ENCODE peak calls at places on chromosomes 11 and 22, in ten cellular contexts. One of them, this sample, is unnamed.

GRCh38 chr11:40513281-40513680 is 946.2 kb downstream of the LRRC4C start:
- DNase-seq in spleen: no peak
- DNase-seq in vagina: no peak
- DNase-seq in stomach: no peak
- DNase-seq in H1: no peak
- DNase-seq in upper lobe of left lung: no peak
- DNase-seq in prostate gland: no peak
- DNase-seq in HCT116: no peak
- DNase-seq in sigmoid colon: no peak
- DNase-seq in breast epithelium: no peak
- DNase-seq in this sample: no peak

GRCh38 chr22:23828800-23829680 is 9.8 kb downstream of the DERL3 start:
- DNase-seq in upper lobe of left lung: no peak
- DNase-seq in HCT116: no peak
- DNase-seq in vagina: no peak
- DNase-seq in H1: no peak
- DNase-seq in breast epithelium: no peak
- DNase-seq in sigmoid colon: peak
- DNase-seq in stomach: no peak
- DNase-seq in prostate gland: no peak
- DNase-seq in spleen: peak
- DNase-seq in this sample: no peak

GRCh38 chr22:20765938-20766337 is 8.0 kb upstream of the SERPIND1 start:
- DNase-seq in spleen: no peak
- DNase-seq in upper lobe of left lung: no peak
- DNase-seq in vagina: no peak
- DNase-seq in stomach: no peak
- DNase-seq in sigmoid colon: no peak
- DNase-seq in prostate gland: no peak
- DNase-seq in H1: no peak
- DNase-seq in HCT116: no peak
- DNase-seq in breast epithelium: no peak
- DNase-seq in this sample: no peak

GRCh38 chr22:25847451-25847850 is 105.5 kb downstream of the MYO18B start:
- DNase-seq in upper lobe of left lung: no peak
- DNase-seq in spleen: no peak
- DNase-seq in stomach: no peak
- DNase-seq in H1: no peak
- DNase-seq in breast epithelium: no peak
- DNase-seq in sigmoid colon: no peak
- DNase-seq in HCT116: no peak
- DNase-seq in vagina: no peak
- DNase-seq in prostate gland: no peak
- DNase-seq in this sample: no peak

GRCh38 chr22:48161354-48161753 is 1398.9 kb downstream of the TBC1D22A start:
- DNase-seq in breast epithelium: no peak
- DNase-seq in upper lobe of left lung: no peak
- DNase-seq in HCT116: no peak
- DNase-seq in prostate gland: no peak
- DNase-seq in vagina: no peak
- DNase-seq in spleen: no peak
- DNase-seq in stomach: no peak
- DNase-seq in sigmoid colon: no peak
- DNase-seq in H1: no peak
- DNase-seq in this sample: no peak

GRCh38 chr11:69007978-69008381 is 5.1 kb downstream of the MRGPRF start:
- DNase-seq in breast epithelium: no peak
- DNase-seq in spleen: peak
- DNase-seq in upper lobe of left lung: no peak
- DNase-seq in H1: no peak
- DNase-seq in prostate gland: no peak
- DNase-seq in HCT116: no peak
- DNase-seq in sigmoid colon: peak
- DNase-seq in vagina: no peak
- DNase-seq in stomach: no peak
- DNase-seq in this sample: peak

GRCh38 chr11:32434387-32435151 is 770 bp downstream of the WT1 start:
- DNase-seq in HCT116: no peak
- DNase-seq in spleen: peak
- DNase-seq in prostate gland: no peak
- DNase-seq in sigmoid colon: no peak
- DNase-seq in stomach: no peak
- DNase-seq in H1: no peak
- DNase-seq in vagina: peak
- DNase-seq in breast epithelium: no peak
- DNase-seq in upper lobe of left lung: peak
- DNase-seq in this sample: no peak

GRCh38 chr11:68978626-68978930 is 2.2 kb downstream of the MRGPRD start:
- DNase-seq in prostate gland: no peak
- DNase-seq in spleen: no peak
- DNase-seq in vagina: no peak
- DNase-seq in upper lobe of left lung: no peak
- DNase-seq in stomach: no peak
- DNase-seq in breast epithelium: no peak
- DNase-seq in sigmoid colon: peak
- DNase-seq in HCT116: no peak
- DNase-seq in H1: no peak
- DNase-seq in this sample: no peak

GRCh38 chr11:2459796-2460531 is 15.2 kb downstream of the KCNQ1 start:
- DNase-seq in prostate gland: no peak
- DNase-seq in breast epithelium: peak
- DNase-seq in upper lobe of left lung: peak
- DNase-seq in vagina: no peak
- DNase-seq in sigmoid colon: peak
- DNase-seq in spleen: peak
- DNase-seq in stomach: no peak
- DNase-seq in H1: no peak
- DNase-seq in HCT116: no peak
- DNase-seq in this sample: peak

GRCh38 chr11:128726464-128727139 is 32.7 kb downstream of the FLI1 start:
- DNase-seq in H1: no peak
- DNase-seq in sigmoid colon: no peak
- DNase-seq in breast epithelium: no peak
- DNase-seq in HCT116: no peak
- DNase-seq in prostate gland: no peak
- DNase-seq in stomach: no peak
- DNase-seq in upper lobe of left lung: no peak
- DNase-seq in spleen: peak
- DNase-seq in vagina: no peak
- DNase-seq in this sample: no peak

GRCh38 chr11:126101241-126101929 is 38.7 kb upstream of the CDON start:
- DNase-seq in prostate gland: no peak
- DNase-seq in H1: no peak
- DNase-seq in breast epithelium: no peak
- DNase-seq in spleen: peak
- DNase-seq in vagina: no peak
- DNase-seq in sigmoid colon: no peak
- DNase-seq in upper lobe of left lung: no peak
- DNase-seq in HCT116: no peak
- DNase-seq in stomach: no peak
- DNase-seq in this sample: no peak

GRCh38 chr11:128776088-128776433 is 82.2 kb downstream of the FLI1 start:
- DNase-seq in vagina: no peak
- DNase-seq in prostate gland: no peak
- DNase-seq in HCT116: no peak
- DNase-seq in spleen: no peak
- DNase-seq in upper lobe of left lung: no peak
- DNase-seq in H1: no peak
- DNase-seq in stomach: no peak
- DNase-seq in sigmoid colon: no peak
- DNase-seq in breast epithelium: no peak
- DNase-seq in this sample: no peak

GRCh38 chr11:119179983-119180382 is 5.3 kb upstream of the NHERF4 start:
- DNase-seq in breast epithelium: no peak
- DNase-seq in sigmoid colon: no peak
- DNase-seq in HCT116: no peak
- DNase-seq in H1: no peak
- DNase-seq in stomach: no peak
- DNase-seq in upper lobe of left lung: no peak
- DNase-seq in vagina: no peak
- DNase-seq in prostate gland: no peak
- DNase-seq in spleen: no peak
- DNase-seq in this sample: no peak

DNA sequence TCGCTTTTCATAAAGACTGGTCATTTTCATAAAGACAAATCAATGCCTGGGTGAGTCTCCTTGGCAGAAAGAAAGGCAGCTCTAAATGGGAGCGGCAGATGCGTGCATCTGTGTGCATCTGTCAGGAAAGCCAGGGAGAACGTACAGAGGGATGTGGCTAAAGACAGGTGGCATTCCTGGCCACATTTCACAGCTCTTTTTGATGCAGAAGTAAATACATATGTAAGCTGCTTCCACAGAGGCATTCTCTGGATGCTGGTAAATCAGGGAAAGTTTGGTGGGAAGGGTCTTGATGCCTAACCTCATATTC is 78.3 kb downstream of the TSPAN18 start:
- DNase-seq in HCT116: no peak
- DNase-seq in spleen: no peak
- DNase-seq in H1: no peak
- DNase-seq in upper lobe of left lung: no peak
- DNase-seq in stomach: no peak
- DNase-seq in vagina: no peak
- DNase-seq in breast epithelium: no peak
- DNase-seq in prostate gland: no peak
- DNase-seq in sigmoid colon: no peak
- DNase-seq in this sample: no peak
- H3K27ac ChIP-seq in HCT116: no peak
- H3K27ac ChIP-seq in spleen: no peak
- H3K27ac ChIP-seq in H1: no peak
- H3K27ac ChIP-seq in upper lobe of left lung: no peak
- H3K27ac ChIP-seq in stomach: peak
- H3K27ac ChIP-seq in vagina: no peak
- H3K27ac ChIP-seq in breast epithelium: no peak
- H3K27ac ChIP-seq in prostate gland: peak
- H3K27ac ChIP-seq in sigmoid colon: peak
- H3K27ac ChIP-seq in this sample: no peak

DNA sequence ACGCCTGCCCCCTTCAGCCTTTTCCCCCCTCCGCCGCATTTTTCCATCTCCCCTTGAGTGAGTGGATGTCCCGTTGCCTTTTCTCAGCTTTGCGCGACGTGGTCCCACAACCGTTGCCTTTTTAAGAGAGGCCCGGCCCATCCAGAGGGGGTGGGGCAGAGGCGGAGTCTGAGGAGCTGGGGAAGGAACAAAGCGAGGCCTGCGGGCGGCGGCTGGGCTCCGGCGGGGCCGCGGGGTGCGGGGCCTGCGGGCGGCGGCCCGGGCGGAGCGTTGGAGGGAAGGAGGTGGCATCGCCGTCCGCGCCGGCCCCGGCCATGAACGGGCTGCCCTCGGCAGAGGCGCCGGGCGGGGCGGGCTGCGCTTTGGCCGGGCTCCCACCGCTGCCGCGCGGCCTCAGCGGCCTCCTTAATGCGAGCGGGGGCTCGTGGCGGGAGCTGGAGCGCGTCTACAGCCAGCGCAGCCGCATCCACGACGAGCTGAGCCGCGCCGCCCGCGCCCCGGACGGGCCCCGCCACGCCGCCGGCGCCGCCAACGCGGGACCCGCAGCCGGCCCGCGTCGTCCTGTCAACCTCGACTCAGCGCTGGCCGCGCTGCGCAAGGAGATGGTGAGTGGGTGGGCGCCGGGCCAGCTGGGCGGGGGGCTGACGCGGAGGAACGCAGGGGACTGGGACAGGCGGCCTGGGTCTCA is at the start of gene FAM89B:
- DNase-seq in sigmoid colon: peak
- DNase-seq in breast epithelium: peak
- DNase-seq in HCT116: no peak
- DNase-seq in vagina: no peak
- DNase-seq in prostate gland: peak
- DNase-seq in stomach: peak
- DNase-seq in spleen: peak
- DNase-seq in H1: no peak
- DNase-seq in upper lobe of left lung: peak
- DNase-seq in this sample: peak
- TF ChIP-seq POLR2AphosphoS5 in sigmoid colon: peak
- TF ChIP-seq POLR2AphosphoS5 in breast epithelium: no peak
- TF ChIP-seq POLR2AphosphoS5 in HCT116: peak
- TF ChIP-seq POLR2AphosphoS5 in vagina: peak
- TF ChIP-seq POLR2AphosphoS5 in prostate gland: peak
- TF ChIP-seq POLR2AphosphoS5 in stomach: no peak
- TF ChIP-seq POLR2AphosphoS5 in spleen: peak
- TF ChIP-seq POLR2AphosphoS5 in H1: no peak
- TF ChIP-seq POLR2AphosphoS5 in upper lobe of left lung: peak
- TF ChIP-seq POLR2AphosphoS5 in this sample: no peak

DNA sequence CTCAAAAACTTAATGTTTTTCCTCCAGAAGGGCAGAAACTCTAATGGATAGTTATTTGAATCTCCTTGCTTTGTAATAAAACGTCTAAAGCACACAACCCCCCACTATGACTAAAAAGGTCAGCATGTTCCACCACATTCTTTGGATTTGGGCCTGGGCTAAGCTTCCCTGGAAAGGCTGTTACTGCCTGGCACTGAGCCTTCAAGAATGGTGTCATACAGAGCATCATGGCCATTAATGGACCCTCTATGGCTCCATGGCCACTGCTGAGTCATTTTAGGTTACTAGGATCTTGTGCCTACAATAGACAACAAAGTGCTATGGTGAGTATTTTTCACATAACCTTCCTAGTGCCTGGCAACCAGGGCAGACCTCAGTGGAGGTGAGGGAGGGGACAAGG is 242.6 kb upstream of the FAT3 start:
- DNase-seq in stomach: no peak
- DNase-seq in H1: no peak
- DNase-seq in vagina: peak
- DNase-seq in breast epithelium: no peak
- DNase-seq in sigmoid colon: peak
- DNase-seq in prostate gland: peak
- DNase-seq in upper lobe of left lung: no peak
- DNase-seq in spleen: no peak
- DNase-seq in HCT116: no peak
- DNase-seq in this sample: no peak
- H3K27ac ChIP-seq in stomach: no peak
- H3K27ac ChIP-seq in H1: no peak
- H3K27ac ChIP-seq in vagina: peak
- H3K27ac ChIP-seq in breast epithelium: peak
- H3K27ac ChIP-seq in sigmoid colon: peak
- H3K27ac ChIP-seq in prostate gland: no peak
- H3K27ac ChIP-seq in upper lobe of left lung: no peak
- H3K27ac ChIP-seq in spleen: no peak
- H3K27ac ChIP-seq in HCT116: no peak
- H3K27ac ChIP-seq in this sample: no peak

DNA sequence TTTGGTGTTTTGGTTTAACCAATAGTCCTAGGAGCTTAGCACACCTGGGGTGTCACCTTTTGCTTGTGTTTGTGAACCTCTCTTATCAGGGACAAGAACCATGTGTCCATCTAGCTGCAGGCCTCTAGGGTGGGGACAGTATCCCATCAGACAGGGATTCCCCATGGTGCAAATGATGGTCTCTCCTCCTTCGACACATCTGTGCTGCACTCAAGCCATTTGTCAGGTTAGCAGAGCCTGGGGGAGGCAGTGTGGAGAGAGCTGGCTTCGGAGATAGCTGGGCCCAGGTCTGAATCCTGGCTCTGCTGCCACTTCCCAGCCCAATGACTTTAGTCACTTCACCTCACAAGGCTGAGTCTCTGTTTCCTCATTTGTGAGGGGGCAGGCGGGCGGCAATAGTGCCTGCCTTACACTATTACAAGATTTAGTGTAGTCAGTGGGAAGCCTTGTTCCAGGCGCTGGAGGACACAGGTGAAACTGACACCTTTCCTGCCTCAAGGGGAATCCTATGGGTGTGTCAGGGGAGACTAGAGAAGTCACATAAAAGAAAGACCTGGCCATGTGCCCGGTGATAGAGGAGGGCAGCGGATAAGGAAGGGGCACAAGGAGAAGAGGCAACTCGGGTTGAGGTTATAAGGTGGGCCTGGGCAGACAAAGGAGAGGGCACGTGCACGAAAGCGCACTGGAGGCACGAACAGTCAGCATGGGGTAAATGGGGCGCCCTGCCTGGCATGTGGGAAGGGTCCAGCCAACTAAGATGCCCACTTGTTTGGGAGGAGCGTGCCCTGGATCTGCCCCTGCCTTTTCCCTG is 12.6 kb downstream of the KLHL35 start:
- DNase-seq in prostate gland: no peak
- DNase-seq in stomach: no peak
- DNase-seq in vagina: no peak
- DNase-seq in upper lobe of left lung: no peak
- DNase-seq in sigmoid colon: no peak
- DNase-seq in HCT116: no peak
- DNase-seq in spleen: peak
- DNase-seq in breast epithelium: no peak
- DNase-seq in H1: no peak
- DNase-seq in this sample: no peak
- TF ChIP-seq POLR2AphosphoS5 in prostate gland: no peak
- TF ChIP-seq POLR2AphosphoS5 in stomach: no peak
- TF ChIP-seq POLR2AphosphoS5 in vagina: no peak
- TF ChIP-seq POLR2AphosphoS5 in upper lobe of left lung: no peak
- TF ChIP-seq POLR2AphosphoS5 in sigmoid colon: no peak
- TF ChIP-seq POLR2AphosphoS5 in HCT116: no peak
- TF ChIP-seq POLR2AphosphoS5 in spleen: no peak
- TF ChIP-seq POLR2AphosphoS5 in breast epithelium: no peak
- TF ChIP-seq POLR2AphosphoS5 in H1: no peak
- TF ChIP-seq POLR2AphosphoS5 in this sample: no peak